ENCODE peak calls at places on chromosomes 6 and 20, in four cellular contexts. B is effector memory CD4-positive, alpha-beta T cell; E is SK-N-SH; T is brain microvascular endothelial cell. W is an unnamed sample. For H3K36me3 and H3K27me3, the result is how much of the 10 kb centered on the place peaks cover.

GRCh38 chr20:19903168-19903676 is 113.9 kb upstream of the NAA20 start:
- DNase-seq in B (no peak), E (no peak), T (peak), W (no peak)

GRCh38 chr20:50101900-50102299 is 11.1 kb downstream of the UBE2V1 start:
- DNase-seq in B (no peak), E (no peak), T (no peak), W (no peak)

GRCh38 chr6:42511803-42512422 is 51.9 kb upstream of the UBR2 start:
- DNase-seq in B (no peak), E (no peak), T (peak), W (no peak)

GRCh38 chr20:59816146-59816743 is 117.2 kb downstream of the SYCP2 start:
- DNase-seq in B (no peak), E (no peak), T (no peak), W (peak)

GRCh38 chr6:72032056-72032455 is 145.7 kb downstream of the RIMS1 start:
- DNase-seq in B (no peak), E (no peak), T (no peak), W (no peak)

GRCh38 chr6:166253277-166254229 is 54.6 kb downstream of the PRR18 start:
- DNase-seq in B (no peak), E (peak), T (no peak), W (peak)

GRCh38 chr6:169984181-169985120 is 233.0 kb downstream of the ERMARD start:
- DNase-seq in B (no peak), E (no peak), T (no peak), W (no peak)

GRCh38 chr20:3940905-3941304 is 51.7 kb downstream of the PANK2 start:
- DNase-seq in B (no peak), E (no peak), T (no peak), W (no peak)

GRCh38 chr6:106110167-106110826 is 24.2 kb downstream of the PRDM1 start:
- DNase-seq in B (no peak), E (peak), T (no peak), W (no peak)

GRCh38 chr6:45687570-45687969 is 309.8 kb upstream of the SUPT3H start:
- DNase-seq in B (no peak), E (no peak), T (no peak), W (no peak)

GRCh38 chr6:134683783-134684765 is 265.8 kb downstream of the ALDH8A1 start:
- DNase-seq in B (no peak), E (no peak), T (no peak), W (no peak)

GRCh38 chr20:14234666-14235295 is 102.6 kb downstream of the FLRT3 start:
- DNase-seq in B (no peak), E (no peak), T (peak), W (no peak)

GRCh38 chr6:35782424-35782823 is 1.6 kb downstream of the CLPSL1 start:
- DNase-seq in B (no peak), E (peak), T (no peak), W (peak)

GRCh38 chr20:40442181-40442963 is 246.7 kb downstream of the MAFB start:
- DNase-seq in B (no peak), E (peak), T (peak), W (peak)

GRCh38 chr6:116764557-116764960 is 960 bp downstream of the FAM162B start:
- DNase-seq in B (no peak), E (peak), T (peak), W (peak)

GRCh38 chr6:81613606-81614005 is 138.9 kb downstream of the TENT5A start:
- DNase-seq in B (no peak), E (no peak), T (peak), W (no peak)

GRCh38 chr6:71433441-71433840 is 144.8 kb downstream of the OGFRL1 start:
- DNase-seq in B (no peak), E (no peak), T (no peak), W (no peak)

GRCh38 chr6:108168501-108168979 is 2.7 kb downstream of the NR2E1 start:
- DNase-seq in B (no peak), E (peak), T (no peak), W (peak)

GRCh38 chr20:32975698-32976674 is 28.2 kb downstream of the SUN5 start:
- DNase-seq in B (no peak), E (no peak), T (no peak), W (no peak)

GRCh38 chr6:148182378-148182777 is 160.3 kb upstream of the SASH1 start:
- DNase-seq in B (no peak), E (no peak), T (no peak), W (no peak)

GRCh38 chr6:139536751-139537617 is 162.5 kb upstream of the CITED2 start:
- DNase-seq in B (no peak), E (no peak), T (no peak), W (no peak)

GRCh38 chr20:47379433-47380150 is 23.1 kb upstream of the ZMYND8 start:
- DNase-seq in B (no peak), E (no peak), T (peak), W (no peak)

GRCh38 chr20:64279826-64280459 is 24.4 kb downstream of the PCMTD2 start:
- DNase-seq in B (no peak), E (no peak), T (no peak), W (no peak)

GRCh38 chr6:22411408-22412105 is 114.7 kb upstream of the PRL start:
- DNase-seq in B (no peak), E (peak), T (no peak), W (no peak)

GRCh38 chr6:135759831-135760230 is 91.7 kb upstream of the PDE7B start:
- DNase-seq in B (no peak), E (no peak), T (peak), W (peak)

GRCh38 chr6:163355471-163355991 is 59.0 kb upstream of the QKI start:
- DNase-seq in B (no peak), E (peak), T (peak), W (no peak)

GRCh38 chr20:18524646-18525045 is 16.9 kb downstream of the SEC23B start:
- DNase-seq in B (no peak), E (no peak), T (peak), W (no peak)

GRCh38 chr6:30555428-30556005 is 772 bp downstream of the GNL1 start:
- DNase-seq in B (no peak), E (no peak), T (peak), W (peak)

GRCh38 chr6:36873115-36873514 is 1.5 kb downstream of the PPIL1 start:
- DNase-seq in B (no peak), E (no peak), T (no peak), W (no peak)

GRCh38 chr6:66161546-66162108 is 454.6 kb upstream of the EYS start:
- DNase-seq in B (no peak), E (no peak), T (no peak), W (no peak)

GRCh38 chr6:157317129-157317814 is 6.0 kb downstream of the TMEM242 start:
- DNase-seq in B (no peak), E (no peak), T (peak), W (no peak)

GRCh38 chr6:30844118-30844535 is 40.2 kb upstream of the DDR1 start:
- DNase-seq in B (no peak), E (no peak), T (peak), W (no peak)

GRCh38 chr6:149988550-149989336 is 25.0 kb downstream of the ULBP1 start:
- DNase-seq in B (no peak), E (no peak), T (no peak), W (peak)
- H3K4me3 ChIP-seq in B (no peak), E (no peak), T (no peak), W (no peak)

DNA sequence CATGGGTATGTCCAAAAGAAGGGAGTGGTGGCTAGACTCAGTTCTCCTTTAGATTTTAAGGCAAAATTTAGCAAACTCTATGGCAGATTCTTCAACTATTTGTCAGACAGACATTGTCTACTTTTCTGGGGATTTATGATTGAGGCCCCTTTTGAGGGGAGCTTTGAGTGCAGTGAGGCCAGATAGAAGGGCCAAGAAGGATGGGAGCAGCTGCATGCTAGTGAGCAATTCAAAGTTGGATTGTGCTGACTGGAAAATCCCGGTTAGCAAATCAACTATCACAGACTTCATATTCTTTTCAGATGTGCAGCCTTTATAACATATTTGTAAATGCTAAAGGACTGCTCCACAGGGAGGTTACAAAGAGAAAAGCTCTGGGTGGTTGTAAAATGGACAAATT is 35.0 kb upstream of the ESR1 start:
- DNase-seq in B (no peak), E (no peak), T (no peak), W (no peak)
- H3K36me3 ChIP-seq in B (under half), E (under half), T (under half), W (under half)

GRCh38 chr6:7728855-7729590 is 3.1 kb downstream of the BMP6 start:
- DNase-seq in B (no peak), E (no peak), T (no peak), W (peak)

GRCh38 chr6:7727951-7728854 is 2.3 kb downstream of the BMP6 start:
- DNase-seq in B (no peak), E (peak), T (no peak), W (peak)

GRCh38 chr6:7726416-7727149 is 684 bp downstream of the BMP6 start:
- DNase-seq in B (no peak), E (peak), T (no peak), W (peak)

GRCh38 chr6:7725849-7726415 is at the start of gene BMP6:
- DNase-seq in B (no peak), E (peak), T (peak), W (peak)

GRCh38 chr6:7727150-7727950 is 1.5 kb downstream of the BMP6 start:
- DNase-seq in B (no peak), E (peak), T (no peak), W (peak)
- H3K27me3 ChIP-seq in B (under half), E (under half), T (under half), W (half or more)

GRCh38 chr20:21312813-21313471 is 9.8 kb downstream of the XRN2 start:
- DNase-seq in B (no peak), E (no peak), T (no peak), W (no peak)
- H3K4me3 ChIP-seq in B (no peak), E (no peak), T (no peak), W (no peak)

W was measured in H7.